ENCODE peak calls at places on chromosomes 16 and 17, in seven cellular contexts. Q is activated naive CD4-positive, alpha-beta T cell; L is stimulated activated effector memory CD8-positive, alpha-beta T cell treated with anti-CD3 and anti-CD28 coated beads, Interleukin-12 subunit alpha, Interleukin-12 subunit beta, amount 100 ng/mL, for 72 hours; O is HL-60; Y is lung; W is C1 segment of cervical spinal cord; M is cardiac fibroblast. Z is an unnamed sample.

GRCh38 chr16:71542377-71542776 is 16.2 kb downstream of the CHST4 start:
- DNase-seq in Y (peak), L (peak), Q (peak), O (peak), M (peak), W (no peak), Z (no peak)

GRCh38 chr16:86388976-86389375 is 121.4 kb upstream of the FOXF1 start:
- DNase-seq in W (no peak), M (no peak), O (no peak), L (no peak), Q (no peak), Y (no peak), Z (no peak)

GRCh38 chr17:57662021-57662420 is 83.1 kb downstream of the CCDC182 start:
- DNase-seq in Y (no peak), L (no peak), Q (no peak), O (no peak), M (no peak), W (no peak), Z (no peak)

GRCh38 chr17:66975614-66976378 is 11.3 kb downstream of the CACNG4 start:
- DNase-seq in W (no peak), L (no peak), M (no peak), Q (no peak), O (no peak), Y (no peak), Z (no peak)

GRCh38 chr17:68199837-68200688 is 47.8 kb upstream of the AMZ2 start:
- DNase-seq in M (no peak), Y (no peak), W (no peak), Q (no peak), O (no peak), L (no peak), Z (no peak)

GRCh38 chr17:38727661-38728220 is 2.4 kb upstream of the CISD3 start:
- DNase-seq in O (no peak), L (peak), W (no peak), M (no peak), Y (no peak), Q (no peak), Z (no peak)

GRCh38 chr17:50170662-50171370 is 5.0 kb downstream of the SGCA start:
- DNase-seq in M (no peak), W (no peak), O (no peak), Q (no peak), Y (no peak), L (no peak), Z (no peak)

GRCh38 chr16:67881557-67882220 is 3.0 kb upstream of the NRN1L start:
- DNase-seq in L (no peak), Q (no peak), W (no peak), Y (no peak), M (no peak), O (no peak), Z (peak)

GRCh38 chr17:72463287-72464102 is 342.7 kb downstream of the SOX9 start:
- DNase-seq in Q (no peak), M (no peak), L (no peak), W (no peak), Y (no peak), O (no peak), Z (no peak)

GRCh38 chr17:75353176-75353575 is 52.3 kb downstream of the GRB2 start:
- DNase-seq in O (peak), W (no peak), Y (no peak), M (no peak), Q (no peak), L (no peak), Z (no peak)

GRCh38 chr17:9360610-9361571 is 214.7 kb downstream of the STX8 start:
- DNase-seq in Y (peak), W (no peak), O (no peak), L (no peak), M (peak), Q (no peak), Z (no peak)

GRCh38 chr16:1960665-1961630 is 1.6 kb downstream of the NDUFB10 start:
- DNase-seq in W (no peak), Q (peak), O (peak), L (no peak), Y (no peak), M (no peak), Z (no peak)

GRCh38 chr16:69329369-69330285 is 761 bp downstream of the PDF start:
- DNase-seq in Y (no peak), O (no peak), M (no peak), L (no peak), W (no peak), Q (no peak), Z (no peak)

GRCh38 chr16:70703041-70703834 is 17.4 kb upstream of the MTSS2 start:
- DNase-seq in L (no peak), W (no peak), M (peak), Q (no peak), O (no peak), Y (no peak), Z (peak)

GRCh38 chr17:8955560-8955959 is 9.9 kb downstream of the PIK3R5 start:
- DNase-seq in W (no peak), L (no peak), Y (no peak), M (no peak), Q (no peak), O (peak), Z (no peak)

GRCh38 chr16:2749936-2750335 is 2.5 kb upstream of the SRRM2 start:
- DNase-seq in L (no peak), O (no peak), Y (no peak), Q (no peak), M (no peak), W (no peak), Z (no peak)

GRCh38 chr16:50879873-50880695 is 138.2 kb downstream of the CYLD start:
- DNase-seq in L (no peak), Y (peak), O (no peak), Q (no peak), M (no peak), W (peak), Z (peak)